ENCODE peak calls at places on chromosomes 4 and X, in eight cellular contexts. F is GM23248, A is neuronal stem cell, O is NT2/D1, B is mesendoderm, J is H9, D is SK-N-SH, H is Karpas-422. Z is an unnamed sample.

GRCh38 chr4:184503869-184504300 is 29.5 kb upstream of the IRF2 start:
- DNase-seq in F (peak; percentile 78), A (no peak), O (no peak), B (no peak), J (no peak), D (no peak), H (no peak), Z (no peak)

GRCh38 chr4:55358668-55359067 is 12.6 kb downstream of the SRD5A3 start:
- DNase-seq in F (peak; percentile 93), A (no peak), O (no peak), B (no peak), J (no peak), D (no peak), H (peak; percentile 80), Z (no peak)

GRCh38 chr4:2786152-2786671 is 6.7 kb upstream of the SH3BP2 start:
- DNase-seq in F (no peak), A (no peak), O (no peak), B (no peak), J (no peak), D (no peak), H (no peak), Z (no peak)

GRCh38 chr4:2451036-2451520 is 17.8 kb upstream of the RNF4 start:
- DNase-seq in F (no peak), A (no peak), O (no peak), B (no peak), J (no peak), D (no peak), H (no peak), Z (no peak)

GRCh38 chrX:103356897-103357296 is 591 bp downstream of the TCEAL9 start:
- DNase-seq in F (peak; percentile 45), A (no peak), O (no peak), B (no peak), J (no peak), D (peak; percentile 29), H (no peak), Z (peak; percentile 79)

GRCh38 chrX:3134316-3134715 is 93.0 kb downstream of the ARSF start:
- DNase-seq in F (no peak), A (no peak), O (no peak), B (no peak), J (no peak), D (no peak), H (no peak), Z (no peak)

GRCh38 chr4:3880595-3881120 is 114.5 kb downstream of the ADRA2C start:
- DNase-seq in F (peak; percentile 78), A (peak; percentile 73), O (peak; percentile 84), B (peak; percentile 91), J (peak; percentile 91), D (peak; percentile 89), H (peak; percentile 90), Z (peak; percentile 97)

GRCh38 chr4:101205878-101206277 is 141.4 kb downstream of the PPP3CA start:
- DNase-seq in F (peak; percentile 68), A (no peak), O (no peak), B (peak; percentile 24), J (no peak), D (no peak), H (no peak), Z (peak; percentile 47)

GRCh38 chr4:10926025-10926424 is 241.5 kb upstream of the CLNK start:
- DNase-seq in F (peak; percentile 46), A (peak; percentile 59), O (no peak), B (no peak), J (no peak), D (no peak), H (no peak), Z (no peak)

GRCh38 chrX:123185714-123186113 is 1.6 kb downstream of the GRIA3 start:
- DNase-seq in F (peak; percentile 56), A (no peak), O (no peak), B (no peak), J (no peak), D (no peak), H (no peak), Z (no peak)

GRCh38 chrX:123184858-123185251 is 777 bp downstream of the GRIA3 start:
- DNase-seq in F (peak; percentile 69), A (no peak), O (no peak), B (peak; percentile 18), J (peak; percentile 38), D (peak; percentile 51), H (no peak), Z (peak; percentile 69)

GRCh38 chrX:123184199-123184857 is at the start of gene GRIA3:
- DNase-seq in F (peak; percentile 62), A (peak; percentile 17), O (no peak), B (peak; percentile 60), J (peak; percentile 35), D (peak; percentile 29), H (no peak), Z (peak; percentile 61)

GRCh38 chrX:123188081-123188480 is 4.0 kb downstream of the GRIA3 start:
- DNase-seq in F (peak; percentile 81), A (no peak), O (no peak), B (no peak), J (no peak), D (no peak), H (no peak), Z (no peak)

DNA sequence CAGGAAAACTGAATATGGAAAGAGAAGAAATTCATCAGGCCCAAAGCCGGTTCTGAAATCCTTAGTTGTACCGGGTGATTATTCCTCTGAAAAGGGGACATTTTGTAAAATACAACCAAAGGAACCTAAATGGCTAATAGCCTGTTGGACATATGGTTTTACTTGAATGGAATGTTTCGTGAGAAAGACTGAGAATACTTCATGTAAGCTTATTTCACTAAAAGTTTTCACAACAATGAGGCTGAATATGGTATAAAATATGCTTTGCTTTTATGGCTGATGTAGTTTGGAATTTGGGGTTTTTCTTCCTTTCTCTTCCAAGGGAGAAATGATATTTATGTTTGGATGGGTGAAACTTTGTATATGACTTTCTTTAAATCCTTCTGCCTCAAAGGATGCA is 2.7 kb downstream of the GRIA3 start:
- DNase-seq in F (peak; percentile 63), A (no peak), O (no peak), B (no peak), J (no peak), D (no peak), H (no peak), Z (no peak)
- H3K27me3 ChIP-seq in F (no peaks in the 10 kb centered on the region), A (no peaks in the 10 kb centered on the region), O (no peaks in the 10 kb centered on the region), B (no peaks in the 10 kb centered on the region), J (no peaks in the 10 kb centered on the region), D (peaks cover 29% of the 10 kb centered on the region), H (no peaks in the 10 kb centered on the region), Z (peaks cover 42% of the 10 kb centered on the region)

DNA sequence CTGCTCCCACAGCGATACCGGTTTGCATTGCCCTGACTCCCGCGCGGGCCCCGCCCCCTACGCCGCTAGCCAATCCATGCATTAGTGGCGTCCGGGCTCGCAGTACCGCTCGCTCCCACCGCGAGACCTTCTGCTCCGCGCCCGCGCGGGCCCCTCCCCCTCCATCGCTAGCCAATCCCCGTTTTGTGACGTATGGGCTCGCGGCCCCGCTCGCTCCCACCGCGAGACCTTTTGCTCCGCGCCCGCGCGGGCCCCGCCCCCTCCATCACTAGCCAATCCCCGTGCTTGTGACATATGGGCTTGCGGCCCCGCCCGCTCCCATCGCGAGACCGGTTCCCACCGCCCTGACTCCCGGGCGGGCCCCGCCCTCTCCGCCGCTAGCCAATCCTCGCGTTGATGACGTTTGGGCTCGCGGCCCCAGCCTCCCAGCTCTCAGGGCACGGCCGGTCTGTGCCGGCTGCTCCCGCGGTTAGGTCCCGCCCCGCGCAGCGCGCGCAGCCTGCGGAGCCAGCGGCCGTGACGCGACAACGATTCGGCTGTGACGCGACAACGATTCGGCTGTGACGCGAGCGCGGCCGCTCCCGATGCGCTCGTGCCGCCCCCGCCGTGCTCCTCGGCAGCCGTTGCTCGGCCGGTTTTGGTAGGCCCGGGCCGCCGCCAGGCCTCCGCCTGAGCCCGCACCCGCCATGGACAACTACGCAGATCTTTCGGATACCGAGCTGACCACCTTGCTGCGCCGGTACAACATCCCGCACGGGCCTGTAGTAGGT is at the start of gene EMD:
- DNase-seq in F (peak; percentile 96), A (peak; percentile 96), O (peak; percentile 86), B (peak; percentile 98), J (peak; percentile 98), D (peak; percentile 89), H (peak; percentile 98), Z (peak; percentile 98)
- H3K9ac ChIP-seq in F (peak within 1 kb of the TSS; percentile 100), A (peak within 1 kb of the TSS; percentile 90), O (peak within 1 kb of the TSS; percentile 77), B (peak within 1 kb of the TSS; percentile 82), J (peak within 1 kb of the TSS; percentile 89), D (peak within 1 kb of the TSS; percentile 97), H (peak within 1 kb of the TSS; percentile 95), Z (peak within 1 kb of the TSS; percentile 85)

GRCh38 chrX:47878198-47878597 is 41.5 kb downstream of the ZNF81 start:
- DNase-seq in F (no peak), A (no peak), O (no peak), B (no peak), J (no peak), D (no peak), H (no peak), Z (no peak)

GRCh38 chrX:47885501-47885900 is 48.8 kb downstream of the ZNF81 start:
- DNase-seq in F (no peak), A (no peak), O (no peak), B (no peak), J (no peak), D (no peak), H (no peak), Z (no peak)

GRCh38 chrX:47877327-47877726 is 40.6 kb downstream of the ZNF81 start:
- DNase-seq in F (no peak), A (no peak), O (no peak), B (no peak), J (no peak), D (no peak), H (no peak), Z (no peak)

GRCh38 chrX:47879447-47879846 is 42.7 kb downstream of the ZNF81 start:
- DNase-seq in F (no peak), A (no peak), O (no peak), B (no peak), J (no peak), D (no peak), H (no peak), Z (no peak)

GRCh38 chrX:47880927-47881326 is 44.2 kb downstream of the ZNF81 start:
- DNase-seq in F (no peak), A (no peak), O (no peak), B (no peak), J (no peak), D (no peak), H (no peak), Z (no peak)
- H3K27me3 ChIP-seq in F (no peaks in the 10 kb centered on the region), A (no peaks in the 10 kb centered on the region), O (no peaks in the 10 kb centered on the region), B (no peaks in the 10 kb centered on the region), J (no peaks in the 10 kb centered on the region), D (no peaks in the 10 kb centered on the region), H (no peaks in the 10 kb centered on the region), Z (no peaks in the 10 kb centered on the region)

DNA sequence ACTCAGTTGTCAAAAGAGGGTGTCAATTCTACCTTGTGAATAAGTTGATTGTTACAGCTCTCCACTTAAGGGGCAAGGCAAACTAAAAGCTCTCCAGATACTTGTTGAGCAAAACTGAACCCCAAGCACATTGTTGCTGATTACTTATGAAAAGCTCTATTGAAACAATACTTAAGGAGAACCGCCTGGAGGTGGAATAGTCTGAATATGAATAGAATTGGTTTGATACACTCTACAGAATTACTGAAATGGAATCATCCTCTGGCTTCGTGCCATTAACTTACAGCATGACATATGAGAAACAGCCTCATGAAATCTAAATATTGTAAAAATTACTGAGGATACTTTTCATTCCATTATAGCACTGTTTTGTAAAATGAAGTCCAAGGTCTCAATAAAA is 127.0 kb upstream of the SH3RF1 start:
- DNase-seq in F (peak; percentile 65), A (no peak), O (no peak), B (no peak), J (no peak), D (no peak), H (no peak), Z (no peak)
- H3K9ac ChIP-seq in F (peak overlapping the region; percentile 55), A (no peak overlapping the region), O (no peak overlapping the region), B (no peak overlapping the region), J (no peak overlapping the region), D (peak overlapping the region; percentile 32), H (no peak overlapping the region), Z (no peak overlapping the region)

Z was measured in endodermal cell.